ENCODE peak calls at places on chromosomes 6 and 20, in seven cellular contexts. K, C, D, H, N, V and J are unnamed samples.

GRCh38 chr6:21846541-21847451 is 253.2 kb downstream of the SOX4 start:
- DNase-seq in N (no peak), C (no peak), V (peak; percentile 37), K (peak; percentile 82), D (peak; percentile 19), H (peak; percentile 67), J (no peak)

GRCh38 chr6:41578714-41579610 is 32.8 kb downstream of the FOXP4 start:
- DNase-seq in N (peak; percentile 54), V (peak; percentile 33), D (peak; percentile 44), C (peak; percentile 43), K (no peak), H (peak; percentile 91), J (no peak)

GRCh38 chr6:161161889-161162624 is 111.8 kb downstream of the AGPAT4 start:
- DNase-seq in K (no peak), C (peak; percentile 68), V (peak; percentile 59), N (no peak), H (no peak), D (no peak), J (peak; percentile 69)

GRCh38 chr20:45970646-45971424 is 1.2 kb downstream of the ZNF335 start:
- DNase-seq in N (no peak), V (peak; percentile 19), D (no peak), C (no peak), H (peak; percentile 30), K (peak; percentile 44), J (peak; percentile 89)

GRCh38 chr6:55450007-55450406 is 122.7 kb downstream of the GFRAL start:
- DNase-seq in K (no peak), V (peak; percentile 27), H (no peak), D (no peak), C (peak; percentile 23), N (no peak), J (peak; percentile 22)

GRCh38 chr20:35341366-35342028 is 49.3 kb upstream of the FAM83C start:
- DNase-seq in D (peak; percentile 26), N (no peak), V (peak; percentile 29), C (no peak), H (no peak), K (no peak), J (no peak)

GRCh38 chr20:35583636-35584560 is 31.7 kb upstream of the SPAG4 start:
- DNase-seq in C (no peak), K (no peak), V (no peak), D (no peak), H (no peak), N (no peak), J (no peak)

GRCh38 chr6:140105857-140106256 is 731.4 kb upstream of the CITED2 start:
- DNase-seq in V (no peak), N (peak; percentile 2), H (peak; percentile 55), D (peak; percentile 36), K (peak; percentile 43), C (peak; percentile 17), J (no peak)

GRCh38 chr6:170099387-170099786 is 191.5 kb downstream of the DLL1 start:
- DNase-seq in C (no peak), D (no peak), H (no peak), N (no peak), K (no peak), V (no peak), J (peak; percentile 56)

GRCh38 chr6:8930009-8930408 is 494.7 kb upstream of the SLC35B3 start:
- DNase-seq in H (no peak), D (no peak), V (no peak), C (no peak), K (no peak), N (no peak), J (no peak)

GRCh38 chr20:18839507-18840247 is 26.1 kb downstream of the SCP2D1 start:
- DNase-seq in H (peak; percentile 34), V (no peak), K (no peak), D (no peak), C (no peak), N (no peak), J (no peak)

GRCh38 chr20:10502098-10502526 is 67.0 kb downstream of the SLX4IP start:
- DNase-seq in C (no peak), V (no peak), H (no peak), K (no peak), D (no peak), N (no peak), J (no peak)

GRCh38 chr6:157020398-157021266 is 243.5 kb downstream of the ARID1B start:
- DNase-seq in K (peak; percentile 68), V (peak; percentile 67), H (peak; percentile 84), D (peak; percentile 38), C (peak; percentile 64), N (peak; percentile 52), J (peak; percentile 92)

GRCh38 chr6:168834814-168835213 is 393.8 kb downstream of the SMOC2 start:
- DNase-seq in K (peak; percentile 60), H (no peak), V (no peak), N (no peak), D (no peak), C (no peak), J (no peak)

GRCh38 chr20:33108641-33109040 is 29.2 kb downstream of the BPIFB4 start:
- DNase-seq in K (no peak), N (no peak), V (no peak), D (no peak), C (no peak), H (no peak), J (no peak)

GRCh38 chr6:1208876-1209275 is 103.0 kb upstream of the FOXQ1 start:
- DNase-seq in N (no peak), C (no peak), D (peak; percentile 7), K (no peak), H (no peak), V (peak; percentile 4), J (no peak)

GRCh38 chr20:17938889-17939619 is 29.5 kb downstream of the SNX5 start:
- DNase-seq in V (peak; percentile 67), K (peak; percentile 86), H (peak; percentile 92), C (peak; percentile 70), D (peak; percentile 64), N (peak; percentile 75), J (peak; percentile 89)

GRCh38 chr20:41072099-41072798 is 43.6 kb downstream of the TOP1 start:
- DNase-seq in C (peak; percentile 89), V (peak; percentile 88), K (peak; percentile 51), D (peak; percentile 90), N (no peak), H (no peak), J (peak; percentile 88)

GRCh38 chr20:3080939-3081388 is 3.6 kb downstream of the AVP start:
- DNase-seq in K (no peak), C (peak; percentile 76), V (peak; percentile 18), H (no peak), D (no peak), N (no peak), J (peak; percentile 100)

GRCh38 chr20:57610261-57610952 is 9.8 kb downstream of the ZBP1 start:
- DNase-seq in N (no peak), V (no peak), C (no peak), D (no peak), H (no peak), K (no peak), J (no peak)

GRCh38 chr20:63923626-63924025 is 28.7 kb downstream of the DNAJC5 start:
- DNase-seq in N (no peak), H (no peak), D (no peak), K (no peak), V (no peak), C (no peak), J (no peak)
- H3K4me2 ChIP-seq in N (no peak overlapping the region), H (no peak overlapping the region), D (no peak overlapping the region), K (no peak overlapping the region), V (no peak overlapping the region), C (no peak overlapping the region), J (no peak overlapping the region)

GRCh38 chr6:123768939-123769338 is 34.7 kb upstream of the NKAIN2 start:
- DNase-seq in N (no peak), V (no peak), C (no peak), D (no peak), H (no peak), K (no peak), J (no peak)
- H3K4me2 ChIP-seq in N (no peak overlapping the region), V (no peak overlapping the region), C (no peak overlapping the region), D (no peak overlapping the region), H (no peak overlapping the region), K (no peak overlapping the region), J (no peak overlapping the region)

GRCh38 chr20:8154636-8155035 is 22.6 kb downstream of the PLCB1 start:
- DNase-seq in K (no peak), H (no peak), C (no peak), D (no peak), V (no peak), N (no peak), J (no peak)
- H3K4me2 ChIP-seq in K (no peak overlapping the region), H (no peak overlapping the region), C (no peak overlapping the region), D (no peak overlapping the region), V (no peak overlapping the region), N (peak overlapping the region; percentile 57), J (no peak overlapping the region)

DNA sequence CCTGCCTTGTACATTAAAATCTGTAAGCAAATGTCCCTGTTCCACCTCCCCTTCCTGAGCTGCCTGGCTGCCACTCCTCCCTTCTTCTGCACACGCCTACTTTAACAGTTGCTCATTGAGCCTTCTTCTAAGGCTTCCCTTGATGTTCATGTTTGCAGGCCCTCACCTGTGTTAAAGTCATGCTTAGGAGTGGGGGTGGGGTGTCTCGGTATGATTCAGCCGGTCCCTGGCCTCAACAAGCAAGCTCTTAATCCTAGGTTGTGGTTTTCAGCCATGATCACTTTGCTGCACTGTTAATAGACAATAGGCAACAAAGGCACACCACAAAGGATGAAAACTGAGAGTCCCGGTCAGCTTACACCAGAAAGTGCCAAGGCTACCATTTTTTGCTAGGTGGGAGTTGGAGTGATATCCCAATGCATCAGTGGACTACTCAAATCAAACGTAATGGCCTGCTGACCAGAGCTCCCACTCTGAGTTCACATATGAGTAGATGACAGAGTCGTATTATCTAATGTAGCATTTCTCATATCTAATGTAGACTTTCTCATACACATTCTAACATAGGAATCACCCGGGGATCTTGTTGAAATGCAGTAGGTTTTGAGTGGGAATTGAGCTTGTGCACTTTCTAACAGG is 38.2 kb upstream of the FUCA2 start:
- DNase-seq in K (peak; percentile 58), V (no peak), H (no peak), C (no peak), N (no peak), D (no peak), J (peak; percentile 47)
- H3K4me2 ChIP-seq in K (no peak overlapping the region), V (no peak overlapping the region), H (no peak overlapping the region), C (no peak overlapping the region), N (no peak overlapping the region), D (no peak overlapping the region), J (no peak overlapping the region)

GRCh38 chr6:74745670-74746069 is 460.2 kb downstream of the COL12A1 start:
- DNase-seq in V (no peak), H (no peak), N (no peak), K (no peak), D (no peak), C (no peak), J (no peak)
- H3K4me2 ChIP-seq in V (no peak overlapping the region), H (no peak overlapping the region), N (no peak overlapping the region), K (no peak overlapping the region), D (no peak overlapping the region), C (no peak overlapping the region), J (no peak overlapping the region)

GRCh38 chr6:152776833-152777232 is 26.2 kb downstream of the VIP start:
- DNase-seq in H (no peak), N (no peak), K (no peak), V (no peak), D (no peak), C (no peak), J (no peak)
- H3K4me2 ChIP-seq in H (no peak overlapping the region), N (no peak overlapping the region), K (no peak overlapping the region), V (no peak overlapping the region), D (no peak overlapping the region), C (no peak overlapping the region), J (no peak overlapping the region)

GRCh38 chr20:59697082-59697481 is 92.7 kb downstream of the PHACTR3 start:
- DNase-seq in V (no peak), N (no peak), K (no peak), C (no peak), H (no peak), D (no peak), J (no peak)
- H3K4me2 ChIP-seq in V (no peak overlapping the region), N (no peak overlapping the region), K (no peak overlapping the region), C (no peak overlapping the region), H (no peak overlapping the region), D (no peak overlapping the region), J (no peak overlapping the region)

GRCh38 chr6:134593024-134593423 is 275.1 kb upstream of the SGK1 start:
- DNase-seq in N (no peak), K (no peak), H (no peak), D (no peak), V (no peak), C (no peak), J (no peak)
- H3K4me2 ChIP-seq in N (peak overlapping the region; percentile 8), K (no peak overlapping the region), H (no peak overlapping the region), D (no peak overlapping the region), V (no peak overlapping the region), C (no peak overlapping the region), J (no peak overlapping the region)